ENCODE peak calls at places on chromosome 7, in nine cellular contexts. One of them, this sample, is unnamed.

GRCh38 chr7:70586822-70587221 is 545.1 kb upstream of the GALNT17 start:
- DNase-seq in omental fat pad: no peak
- DNase-seq in cardiac fibroblast: no peak
- DNase-seq in fibroblast of lung: peak
- DNase-seq in GM23338: no peak
- DNase-seq in ascending aorta: no peak
- DNase-seq in epithelial cell of esophagus: no peak
- DNase-seq in bronchial epithelial cell: no peak
- DNase-seq in HepG2: no peak
- DNase-seq in this sample: no peak

GRCh38 chr7:2445047-2445446 is 31.2 kb downstream of the GRIFIN start:
- DNase-seq in bronchial epithelial cell: no peak
- DNase-seq in GM23338: no peak
- DNase-seq in ascending aorta: no peak
- DNase-seq in cardiac fibroblast: no peak
- DNase-seq in HepG2: no peak
- DNase-seq in fibroblast of lung: peak
- DNase-seq in omental fat pad: no peak
- DNase-seq in epithelial cell of esophagus: no peak
- DNase-seq in this sample: no peak

GRCh38 chr7:94445696-94446194 is 51.0 kb downstream of the COL1A2 start:
- DNase-seq in epithelial cell of esophagus: no peak
- DNase-seq in ascending aorta: no peak
- DNase-seq in HepG2: peak
- DNase-seq in omental fat pad: no peak
- DNase-seq in cardiac fibroblast: no peak
- DNase-seq in bronchial epithelial cell: no peak
- DNase-seq in fibroblast of lung: no peak
- DNase-seq in GM23338: no peak
- DNase-seq in this sample: no peak

GRCh38 chr7:155166108-155166507 is 96.0 kb downstream of the HTR5A start:
- DNase-seq in HepG2: no peak
- DNase-seq in cardiac fibroblast: no peak
- DNase-seq in fibroblast of lung: no peak
- DNase-seq in GM23338: no peak
- DNase-seq in bronchial epithelial cell: no peak
- DNase-seq in ascending aorta: no peak
- DNase-seq in epithelial cell of esophagus: peak
- DNase-seq in omental fat pad: no peak
- DNase-seq in this sample: no peak

GRCh38 chr7:11428877-11429617 is 403.0 kb downstream of the THSD7A start:
- DNase-seq in GM23338: peak
- DNase-seq in bronchial epithelial cell: no peak
- DNase-seq in epithelial cell of esophagus: no peak
- DNase-seq in omental fat pad: no peak
- DNase-seq in fibroblast of lung: no peak
- DNase-seq in ascending aorta: no peak
- DNase-seq in HepG2: no peak
- DNase-seq in cardiac fibroblast: no peak
- DNase-seq in this sample: no peak

GRCh38 chr7:51019231-51019844 is 236.6 kb upstream of the GRB10 start:
- DNase-seq in epithelial cell of esophagus: peak
- DNase-seq in GM23338: no peak
- DNase-seq in cardiac fibroblast: peak
- DNase-seq in omental fat pad: no peak
- DNase-seq in fibroblast of lung: peak
- DNase-seq in bronchial epithelial cell: peak
- DNase-seq in HepG2: no peak
- DNase-seq in ascending aorta: no peak
- DNase-seq in this sample: no peak

GRCh38 chr7:80313067-80313626 is 178.5 kb downstream of the GNAI1 start:
- DNase-seq in omental fat pad: no peak
- DNase-seq in epithelial cell of esophagus: no peak
- DNase-seq in HepG2: no peak
- DNase-seq in ascending aorta: no peak
- DNase-seq in GM23338: no peak
- DNase-seq in bronchial epithelial cell: peak
- DNase-seq in cardiac fibroblast: no peak
- DNase-seq in fibroblast of lung: no peak
- DNase-seq in this sample: no peak

GRCh38 chr7:34087892-34088891 is 182.9 kb downstream of the BMPER start:
- DNase-seq in HepG2: peak
- DNase-seq in epithelial cell of esophagus: peak
- DNase-seq in fibroblast of lung: no peak
- DNase-seq in cardiac fibroblast: peak
- DNase-seq in ascending aorta: no peak
- DNase-seq in GM23338: peak
- DNase-seq in bronchial epithelial cell: peak
- DNase-seq in omental fat pad: no peak
- DNase-seq in this sample: no peak

GRCh38 chr7:151413241-151413640 is 3.4 kb upstream of the WDR86 start:
- DNase-seq in epithelial cell of esophagus: no peak
- DNase-seq in GM23338: peak
- DNase-seq in HepG2: no peak
- DNase-seq in ascending aorta: no peak
- DNase-seq in bronchial epithelial cell: no peak
- DNase-seq in fibroblast of lung: no peak
- DNase-seq in cardiac fibroblast: no peak
- DNase-seq in omental fat pad: no peak
- DNase-seq in this sample: no peak

GRCh38 chr7:45082831-45083331 is 5.9 kb downstream of the NACAD start:
- DNase-seq in fibroblast of lung: no peak
- DNase-seq in cardiac fibroblast: no peak
- DNase-seq in epithelial cell of esophagus: peak
- DNase-seq in omental fat pad: no peak
- DNase-seq in bronchial epithelial cell: no peak
- DNase-seq in GM23338: no peak
- DNase-seq in HepG2: no peak
- DNase-seq in ascending aorta: no peak
- DNase-seq in this sample: no peak

GRCh38 chr7:3412871-3413270 is 111.8 kb downstream of the SDK1 start:
- DNase-seq in GM23338: no peak
- DNase-seq in epithelial cell of esophagus: no peak
- DNase-seq in HepG2: no peak
- DNase-seq in fibroblast of lung: no peak
- DNase-seq in bronchial epithelial cell: no peak
- DNase-seq in cardiac fibroblast: no peak
- DNase-seq in ascending aorta: no peak
- DNase-seq in omental fat pad: no peak
- DNase-seq in this sample: no peak

GRCh38 chr7:12314199-12314598 is 89.5 kb downstream of the VWDE start:
- DNase-seq in fibroblast of lung: no peak
- DNase-seq in bronchial epithelial cell: no peak
- DNase-seq in cardiac fibroblast: no peak
- DNase-seq in epithelial cell of esophagus: no peak
- DNase-seq in HepG2: no peak
- DNase-seq in ascending aorta: no peak
- DNase-seq in omental fat pad: no peak
- DNase-seq in GM23338: no peak
- DNase-seq in this sample: no peak

GRCh38 chr7:78530351-78530750 is 731.8 kb downstream of the PHTF2 start:
- DNase-seq in bronchial epithelial cell: peak
- DNase-seq in HepG2: peak
- DNase-seq in fibroblast of lung: peak
- DNase-seq in GM23338: no peak
- DNase-seq in omental fat pad: no peak
- DNase-seq in ascending aorta: no peak
- DNase-seq in epithelial cell of esophagus: peak
- DNase-seq in cardiac fibroblast: peak
- DNase-seq in this sample: no peak

GRCh38 chr7:29204491-29205281 is 10.1 kb downstream of the CHN2 start:
- DNase-seq in fibroblast of lung: no peak
- DNase-seq in HepG2: peak
- DNase-seq in bronchial epithelial cell: no peak
- DNase-seq in GM23338: peak
- DNase-seq in omental fat pad: no peak
- DNase-seq in ascending aorta: no peak
- DNase-seq in cardiac fibroblast: no peak
- DNase-seq in epithelial cell of esophagus: no peak
- DNase-seq in this sample: no peak

GRCh38 chr7:51467384-51468017 is 150.9 kb upstream of the COBL start:
- DNase-seq in bronchial epithelial cell: no peak
- DNase-seq in epithelial cell of esophagus: no peak
- DNase-seq in GM23338: no peak
- DNase-seq in HepG2: no peak
- DNase-seq in ascending aorta: no peak
- DNase-seq in fibroblast of lung: no peak
- DNase-seq in omental fat pad: no peak
- DNase-seq in cardiac fibroblast: no peak
- DNase-seq in this sample: no peak

GRCh38 chr7:123709525-123709924 is 39.3 kb downstream of the WASL start:
- DNase-seq in fibroblast of lung: peak
- DNase-seq in ascending aorta: no peak
- DNase-seq in bronchial epithelial cell: no peak
- DNase-seq in omental fat pad: no peak
- DNase-seq in epithelial cell of esophagus: no peak
- DNase-seq in GM23338: no peak
- DNase-seq in HepG2: no peak
- DNase-seq in cardiac fibroblast: peak
- DNase-seq in this sample: no peak

GRCh38 chr7:117113871-117114270 is 160.6 kb downstream of the ST7 start:
- DNase-seq in omental fat pad: no peak
- DNase-seq in ascending aorta: no peak
- DNase-seq in cardiac fibroblast: no peak
- DNase-seq in epithelial cell of esophagus: no peak
- DNase-seq in HepG2: no peak
- DNase-seq in bronchial epithelial cell: no peak
- DNase-seq in fibroblast of lung: no peak
- DNase-seq in GM23338: no peak
- DNase-seq in this sample: no peak

GRCh38 chr7:101829856-101830255 is 12.4 kb downstream of the CUX1 start:
- DNase-seq in epithelial cell of esophagus: no peak
- DNase-seq in ascending aorta: no peak
- DNase-seq in omental fat pad: no peak
- DNase-seq in HepG2: no peak
- DNase-seq in bronchial epithelial cell: no peak
- DNase-seq in GM23338: no peak
- DNase-seq in fibroblast of lung: no peak
- DNase-seq in cardiac fibroblast: no peak
- DNase-seq in this sample: no peak

GRCh38 chr7:14834456-14834855 is 68.1 kb downstream of the DGKB start:
- DNase-seq in HepG2: no peak
- DNase-seq in fibroblast of lung: peak
- DNase-seq in GM23338: no peak
- DNase-seq in bronchial epithelial cell: peak
- DNase-seq in epithelial cell of esophagus: peak
- DNase-seq in cardiac fibroblast: peak
- DNase-seq in ascending aorta: no peak
- DNase-seq in omental fat pad: no peak
- DNase-seq in this sample: no peak

GRCh38 chr7:24720283-24720682 is 37.0 kb downstream of the GSDME start:
- DNase-seq in ascending aorta: no peak
- DNase-seq in GM23338: no peak
- DNase-seq in HepG2: no peak
- DNase-seq in cardiac fibroblast: no peak
- DNase-seq in omental fat pad: no peak
- DNase-seq in fibroblast of lung: no peak
- DNase-seq in epithelial cell of esophagus: no peak
- DNase-seq in bronchial epithelial cell: no peak
- DNase-seq in this sample: no peak

DNA sequence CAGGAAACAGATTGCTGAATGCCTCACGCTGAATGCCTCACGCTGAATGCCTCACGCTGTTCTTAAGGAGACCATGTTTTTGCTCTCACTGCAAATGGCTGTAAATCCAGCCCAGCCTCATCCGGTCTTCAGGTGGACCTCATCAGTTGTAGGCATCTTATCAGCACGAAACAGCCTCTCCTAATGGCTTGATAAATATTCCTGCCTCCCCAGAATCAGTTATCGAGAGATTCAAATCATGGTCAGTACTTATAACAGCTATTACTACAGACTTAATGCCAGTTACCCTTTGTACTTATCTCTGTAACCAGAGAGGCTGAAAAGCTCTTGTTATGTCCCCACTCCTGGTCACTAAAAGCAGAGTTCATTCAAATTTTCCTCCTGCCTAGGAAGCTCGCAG is 290.7 kb downstream of the FZD1 start:
- DNase-seq in GM23338: peak
- DNase-seq in bronchial epithelial cell: no peak
- DNase-seq in fibroblast of lung: no peak
- DNase-seq in omental fat pad: no peak
- DNase-seq in ascending aorta: no peak
- DNase-seq in HepG2: no peak
- DNase-seq in epithelial cell of esophagus: no peak
- DNase-seq in cardiac fibroblast: no peak
- DNase-seq in this sample: no peak
- TF ChIP-seq CTCF in GM23338: no peak
- TF ChIP-seq CTCF in bronchial epithelial cell: no peak
- TF ChIP-seq CTCF in fibroblast of lung: no peak
- TF ChIP-seq CTCF in omental fat pad: no peak
- TF ChIP-seq CTCF in ascending aorta: no peak
- TF ChIP-seq CTCF in HepG2: no peak
- TF ChIP-seq CTCF in epithelial cell of esophagus: no peak
- TF ChIP-seq CTCF in cardiac fibroblast: no peak
- TF ChIP-seq CTCF in this sample: no peak

DNA sequence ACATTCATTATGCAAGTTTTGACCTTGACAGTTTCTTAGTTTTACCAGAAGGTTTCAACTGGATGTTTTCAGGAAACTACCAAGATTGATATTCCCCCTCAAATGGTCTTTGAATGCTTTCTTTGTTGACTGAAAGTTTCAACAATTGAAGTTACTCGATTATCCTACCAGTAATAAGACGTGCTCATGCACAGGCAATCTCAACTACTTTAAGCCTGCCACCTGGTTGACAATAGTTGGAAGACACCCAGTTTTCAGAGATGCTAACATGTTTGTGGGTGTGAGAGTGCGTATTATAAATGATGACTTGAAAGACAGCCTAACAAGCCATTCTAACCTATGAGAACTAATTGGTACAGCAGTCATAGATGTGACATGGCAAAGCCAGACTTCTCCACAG is 73.4 kb upstream of the ITPRID1 start:
- DNase-seq in epithelial cell of esophagus: no peak
- DNase-seq in cardiac fibroblast: no peak
- DNase-seq in ascending aorta: no peak
- DNase-seq in GM23338: no peak
- DNase-seq in HepG2: no peak
- DNase-seq in bronchial epithelial cell: no peak
- DNase-seq in fibroblast of lung: peak
- DNase-seq in omental fat pad: no peak
- DNase-seq in this sample: no peak
- TF ChIP-seq CTCF in epithelial cell of esophagus: no peak
- TF ChIP-seq CTCF in cardiac fibroblast: no peak
- TF ChIP-seq CTCF in ascending aorta: no peak
- TF ChIP-seq CTCF in GM23338: peak
- TF ChIP-seq CTCF in HepG2: no peak
- TF ChIP-seq CTCF in bronchial epithelial cell: no peak
- TF ChIP-seq CTCF in fibroblast of lung: no peak
- TF ChIP-seq CTCF in omental fat pad: no peak
- TF ChIP-seq CTCF in this sample: no peak

GRCh38 chr7:5822742-5823503 is 41.5 kb upstream of the RNF216 start:
- DNase-seq in GM23338: peak
- DNase-seq in fibroblast of lung: peak
- DNase-seq in ascending aorta: peak
- DNase-seq in bronchial epithelial cell: peak
- DNase-seq in cardiac fibroblast: peak
- DNase-seq in HepG2: peak
- DNase-seq in epithelial cell of esophagus: peak
- DNase-seq in omental fat pad: peak
- DNase-seq in this sample: peak
- TF ChIP-seq CTCF in GM23338: no peak
- TF ChIP-seq CTCF in fibroblast of lung: no peak
- TF ChIP-seq CTCF in ascending aorta: no peak
- TF ChIP-seq CTCF in bronchial epithelial cell: no peak
- TF ChIP-seq CTCF in cardiac fibroblast: peak
- TF ChIP-seq CTCF in HepG2: no peak
- TF ChIP-seq CTCF in epithelial cell of esophagus: peak
- TF ChIP-seq CTCF in omental fat pad: no peak
- TF ChIP-seq CTCF in this sample: no peak

GRCh38 chr7:1113548-1113885 is 25.6 kb downstream of the GPER1 start:
- DNase-seq in GM23338: no peak
- DNase-seq in HepG2: no peak
- DNase-seq in bronchial epithelial cell: no peak
- DNase-seq in ascending aorta: no peak
- DNase-seq in cardiac fibroblast: no peak
- DNase-seq in epithelial cell of esophagus: no peak
- DNase-seq in fibroblast of lung: no peak
- DNase-seq in omental fat pad: no peak
- DNase-seq in this sample: no peak
- TF ChIP-seq CTCF in GM23338: no peak
- TF ChIP-seq CTCF in HepG2: no peak
- TF ChIP-seq CTCF in bronchial epithelial cell: no peak
- TF ChIP-seq CTCF in ascending aorta: no peak
- TF ChIP-seq CTCF in cardiac fibroblast: no peak
- TF ChIP-seq CTCF in epithelial cell of esophagus: no peak
- TF ChIP-seq CTCF in fibroblast of lung: no peak
- TF ChIP-seq CTCF in omental fat pad: no peak
- TF ChIP-seq CTCF in this sample: no peak